ENCODE peak calls at places on chromosomes 12 and 14, in six cellular contexts. T is Daoy; H is glutamatergic neuron; G is activated naive CD4-positive, alpha-beta T cell treated with anti-CD3 and anti-CD28 coated beads, Interleukin-2, amount 50 U/mL, for 72 hours; R is NCI-H1048; B is stimulated activated CD8-positive, alpha-beta memory T cell treated with anti-CD3 and anti-CD28 coated beads, Interleukin-2, amount 100 ng/mL, for 48 hours. V is an unnamed sample.
A peak's percentile ranks its signal among the peaks of the same experiment; 100 is the strongest.

GRCh38 chr14:95346820-95347219 is 27.1 kb upstream of the CLMN start:
- DNase-seq in T (peak; percentile 50), H (no peak), G (no peak), R (no peak), B (no peak), V (no peak)

GRCh38 chr12:49331360-49332222 is 5.4 kb downstream of the C1QL4 start:
- DNase-seq in T (peak; percentile 73), H (peak; percentile 82), G (no peak), R (no peak), B (no peak), V (no peak)

GRCh38 chr12:49883065-49883464 is 20.6 kb downstream of the FAIM2 start:
- DNase-seq in T (no peak), H (peak; percentile 52), G (no peak), R (no peak), B (no peak), V (no peak)

GRCh38 chr12:24109381-24110039 is 160.0 kb upstream of the SOX5 start:
- DNase-seq in T (no peak), H (no peak), G (no peak), R (no peak), B (no peak), V (peak; percentile 29)

GRCh38 chr14:30005114-30005698 is 77.6 kb upstream of the PRKD1 start:
- DNase-seq in T (peak; percentile 44), H (no peak), G (no peak), R (no peak), B (no peak), V (peak; percentile 35)

GRCh38 chr12:105481906-105482305 is 151.4 kb downstream of the C12orf75 start:
- DNase-seq in T (no peak), H (no peak), G (no peak), R (no peak), B (no peak), V (no peak)

GRCh38 chr14:66652736-66653135 is 144.8 kb downstream of the GPHN start:
- DNase-seq in T (no peak), H (no peak), G (no peak), R (no peak), B (no peak), V (no peak)

GRCh38 chr12:59055204-59055839 is 135.0 kb upstream of the LRIG3 start:
- DNase-seq in T (peak; percentile 74), H (no peak), G (no peak), R (no peak), B (no peak), V (no peak)

GRCh38 chr12:122459211-122459610 is 36.7 kb upstream of the CLIP1 start:
- DNase-seq in T (no peak), H (no peak), G (peak; percentile 7), R (no peak), B (no peak), V (no peak)

GRCh38 chr12:124920353-124920935 is 6.0 kb upstream of the UBC start:
- DNase-seq in T (no peak), H (no peak), G (no peak), R (no peak), B (no peak), V (no peak)

GRCh38 chr14:96037891-96038557 is 1.1 kb upstream of the C14orf132 start:
- DNase-seq in T (peak; percentile 80), H (peak; percentile 30), G (no peak), R (no peak), B (no peak), V (no peak)

GRCh38 chr14:24395609-24396580 is 2.9 kb upstream of the NYNRIN start:
- DNase-seq in T (no peak), H (no peak), G (no peak), R (no peak), B (no peak), V (no peak)

GRCh38 chr12:120282229-120282628 is 9.5 kb downstream of the RNU4-2 start:
- DNase-seq in T (no peak), H (no peak), G (no peak), R (no peak), B (no peak), V (no peak)

GRCh38 chr12:98808243-98808895 is 163.3 kb downstream of the APAF1 start:
- DNase-seq in T (peak; percentile 22), H (no peak), G (no peak), R (no peak), B (no peak), V (no peak)

GRCh38 chr12:132377147-132377546 is 47.8 kb upstream of the GALNT9 start:
- DNase-seq in T (no peak), H (no peak), G (no peak), R (no peak), B (no peak), V (no peak)

GRCh38 chr12:55996201-55996714 is 818 bp upstream of the SUOX start:
- DNase-seq in T (peak; percentile 61), H (peak; percentile 50), G (no peak), R (no peak), B (no peak), V (no peak)

GRCh38 chr14:67949771-67950170 is 130.2 kb downstream of the RAD51B start:
- DNase-seq in T (no peak), H (no peak), G (no peak), R (no peak), B (no peak), V (no peak)

V was measured in NCI-H1436 treated with DMSO at 0.1 percent for 48 hours.